ENCODE peak calls at places on chromosomes 16 and 17, in five cellular contexts. O, N, Q, C and M are unnamed samples.

GRCh38 chr17:27532269-27533067 is 76.2 kb downstream of the KSR1 start:
- DNase-seq in Q (no peak), N (peak), O (no peak), C (no peak), M (no peak)

GRCh38 chr16:1006781-1007180 is 25.2 kb downstream of the SOX8 start:
- DNase-seq in O (no peak), N (no peak), Q (no peak), C (no peak), M (no peak)

GRCh38 chr16:53580038-53580802 is 77.2 kb upstream of the AKTIP start:
- DNase-seq in Q (no peak), N (no peak), C (no peak), O (no peak), M (no peak)

GRCh38 chr16:22337045-22337444 is 37.4 kb downstream of the CDR2 start:
- DNase-seq in O (no peak), C (no peak), Q (no peak), N (no peak), M (no peak)

GRCh38 chr16:84117482-84117843 is 721 bp upstream of the MBTPS1 start:
- DNase-seq in C (no peak), Q (no peak), N (no peak), O (no peak), M (no peak)

GRCh38 chr17:27339198-27339835 is 45.4 kb downstream of the WSB1 start:
- DNase-seq in N (no peak), C (no peak), Q (no peak), O (peak), M (no peak)

GRCh38 chr17:57257911-57258885 is 1.9 kb downstream of the MSI2 start:
- DNase-seq in Q (no peak), O (no peak), N (peak), C (no peak), M (no peak)

GRCh38 chr17:74922172-74922571 is 883 bp downstream of the USH1G start:
- DNase-seq in N (no peak), O (no peak), C (no peak), Q (no peak), M (no peak)

GRCh38 chr16:2296662-2297505 is 29.0 kb upstream of the RNPS1 start:
- DNase-seq in O (no peak), C (peak), N (peak), Q (peak), M (no peak)

GRCh38 chr17:80122926-80123505 is 21.6 kb downstream of the GAA start:
- DNase-seq in Q (no peak), O (no peak), C (no peak), N (no peak), M (no peak)

GRCh38 chr16:27385398-27385797 is 16.6 kb upstream of the IL21R start:
- DNase-seq in O (no peak), Q (no peak), N (no peak), C (no peak), M (no peak)

GRCh38 chr16:55000595-55000994 is 69.9 kb downstream of the IRX5 start:
- DNase-seq in N (no peak), O (no peak), Q (no peak), C (no peak), M (no peak)

GRCh38 chr17:21096874-21097273 is 29.9 kb upstream of the DHRS7B start:
- DNase-seq in Q (no peak), C (no peak), N (no peak), O (no peak), M (no peak)

GRCh38 chr16:81645303-81645702 is 133.8 kb upstream of the PLCG2 start:
- DNase-seq in C (no peak), O (no peak), N (no peak), Q (no peak), M (no peak)

GRCh38 chr17:15269087-15269486 is 4.0 kb upstream of the PMP22 start:
- DNase-seq in N (no peak), O (no peak), C (no peak), Q (no peak), M (no peak)

GRCh38 chr17:76384987-76385891 is 830 bp downstream of the SPHK1 start:
- DNase-seq in C (no peak), Q (no peak), N (peak), O (no peak), M (peak)

GRCh38 chr17:57955183-57955952 is at the start of gene CUEDC1:
- DNase-seq in O (no peak), C (no peak), Q (no peak), N (no peak), M (peak)

GRCh38 chr16:84361546-84361945 is 6.8 kb upstream of the ATP2C2 start:
- DNase-seq in N (no peak), O (no peak), C (no peak), Q (no peak), M (no peak)

GRCh38 chr17:83067718-83068261 is 11.6 kb upstream of the METRNL start:
- DNase-seq in N (no peak), Q (no peak), C (no peak), O (no peak), M (peak)

GRCh38 chr16:29231231-29231630 is 175.3 kb downstream of the NPIPB11 start:
- DNase-seq in Q (no peak), C (no peak), N (no peak), O (no peak), M (no peak)

GRCh38 chr16:27436065-27436464 is 34.1 kb downstream of the IL21R start:
- DNase-seq in Q (no peak), N (no peak), C (no peak), O (no peak), M (no peak)

GRCh38 chr16:89341274-89341673 is 123.8 kb downstream of the ZNF778 start:
- DNase-seq in C (no peak), N (no peak), Q (no peak), O (no peak), M (no peak)

GRCh38 chr17:41131979-41132378 is 8.0 kb upstream of the KRTAP4-12 start:
- DNase-seq in N (peak), O (no peak), Q (no peak), C (peak), M (no peak)

GRCh38 chr16:70770968-70771552 is 29.9 kb downstream of the VAC14 start:
- DNase-seq in N (peak), O (no peak), Q (no peak), C (peak), M (peak)

GRCh38 chr17:65759532-65759931 is 198.1 kb upstream of the AXIN2 start:
- DNase-seq in Q (no peak), O (no peak), C (no peak), N (peak), M (no peak)

GRCh38 chr17:4739122-4740024 is at the start of the genes CXCL16 and ZMYND15:
- DNase-seq in C (no peak), N (no peak), O (no peak), Q (no peak), M (peak)

GRCh38 chr17:77691216-77692085 is 267.1 kb upstream of the TNRC6C start:
- DNase-seq in N (no peak), C (no peak), Q (no peak), O (no peak), M (no peak)

GRCh38 chr17:82406131-82406671 is 11.9 kb upstream of the HEXD start:
- DNase-seq in C (no peak), O (no peak), N (no peak), Q (no peak), M (no peak)

GRCh38 chr16:64990101-64990500 is 131.8 kb downstream of the CDH11 start:
- DNase-seq in C (no peak), Q (no peak), N (no peak), O (no peak), M (no peak)

GRCh38 chr16:5584100-5584499 is 486.5 kb upstream of the EEF2KMT start:
- DNase-seq in Q (no peak), C (no peak), N (no peak), O (no peak), M (no peak)

GRCh38 chr17:300881-301280 is 51.7 kb downstream of the RPH3AL start:
- DNase-seq in Q (no peak), O (no peak), C (no peak), N (no peak), M (no peak)
- TF ChIP-seq JUND in Q (no peak), O (no peak), C (no peak), N (no peak), M (no peak)

GRCh38 chr16:50265716-50266336 is 525 bp upstream of the ADCY7 start:
- DNase-seq in N (no peak), Q (no peak), O (no peak), C (no peak), M (no peak)

GRCh38 chr16:50266337-50267091 is at the start of gene ADCY7:
- DNase-seq in C (peak), Q (no peak), N (no peak), O (no peak), M (no peak)

GRCh38 chr16:50263060-50263909 is 3.1 kb upstream of the ADCY7 start:
- DNase-seq in Q (no peak), N (no peak), C (no peak), O (no peak), M (no peak)

GRCh38 chr16:50265260-50265659 is 1.1 kb upstream of the ADCY7 start:
- DNase-seq in Q (no peak), O (no peak), C (peak), N (peak), M (peak)

DNA sequence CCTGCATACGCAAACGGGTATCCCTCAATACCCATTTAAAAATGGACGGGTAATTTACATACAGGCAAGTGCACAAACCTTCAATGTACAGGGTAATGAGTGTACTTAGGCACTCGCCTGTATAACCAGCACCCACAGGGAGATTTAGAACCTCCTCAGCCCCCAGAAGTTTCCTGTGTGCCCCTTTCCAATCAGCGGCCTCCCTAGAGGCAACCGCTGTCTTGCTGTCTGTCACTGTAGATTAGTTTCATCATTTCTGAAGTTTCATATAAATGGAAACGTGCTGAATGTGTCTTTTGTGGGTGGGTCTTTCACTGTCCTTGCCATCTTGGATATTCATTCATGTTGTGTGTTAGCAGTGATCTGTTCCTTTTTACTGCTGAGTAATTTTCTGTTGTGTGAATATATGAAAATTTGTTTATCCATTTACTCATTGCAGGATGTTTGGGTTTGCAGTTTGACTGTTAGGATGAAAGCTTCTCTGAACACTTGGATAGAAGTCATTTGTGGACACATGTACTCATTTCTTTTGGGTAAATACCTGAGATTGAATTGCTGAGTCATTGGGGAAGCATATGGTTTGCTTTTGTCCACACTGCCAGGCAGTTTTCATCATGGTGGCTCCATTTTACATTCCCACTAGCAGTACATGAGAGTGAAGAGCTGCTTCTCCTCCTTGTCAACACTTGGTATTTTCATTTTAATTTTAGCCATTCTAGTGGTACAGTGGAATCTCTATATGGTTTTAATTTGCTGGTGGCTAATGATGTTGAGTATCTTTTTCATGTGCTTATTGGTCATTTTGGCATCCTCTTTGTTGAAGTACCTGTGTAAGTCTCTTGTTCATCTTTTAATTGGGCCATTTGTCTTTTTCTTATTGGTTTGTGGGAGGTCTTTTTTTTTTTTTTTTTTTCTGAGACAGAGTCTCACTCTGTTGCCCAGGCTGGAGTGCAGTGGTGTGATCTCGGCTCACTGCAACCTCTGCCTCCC is 2.1 kb upstream of the ADCY7 start:
- DNase-seq in C (no peak), Q (no peak), N (peak), O (peak), M (peak)
- TF ChIP-seq JUND in C (no peak), Q (no peak), N (no peak), O (no peak), M (no peak)

GRCh38 chr17:81323411-81323868 is 28.3 kb upstream of the SLC38A10 start:
- DNase-seq in Q (no peak), N (no peak), C (no peak), O (no peak), M (no peak)
- TF ChIP-seq JUND in Q (no peak), N (no peak), C (no peak), O (no peak), M (no peak)

DNA sequence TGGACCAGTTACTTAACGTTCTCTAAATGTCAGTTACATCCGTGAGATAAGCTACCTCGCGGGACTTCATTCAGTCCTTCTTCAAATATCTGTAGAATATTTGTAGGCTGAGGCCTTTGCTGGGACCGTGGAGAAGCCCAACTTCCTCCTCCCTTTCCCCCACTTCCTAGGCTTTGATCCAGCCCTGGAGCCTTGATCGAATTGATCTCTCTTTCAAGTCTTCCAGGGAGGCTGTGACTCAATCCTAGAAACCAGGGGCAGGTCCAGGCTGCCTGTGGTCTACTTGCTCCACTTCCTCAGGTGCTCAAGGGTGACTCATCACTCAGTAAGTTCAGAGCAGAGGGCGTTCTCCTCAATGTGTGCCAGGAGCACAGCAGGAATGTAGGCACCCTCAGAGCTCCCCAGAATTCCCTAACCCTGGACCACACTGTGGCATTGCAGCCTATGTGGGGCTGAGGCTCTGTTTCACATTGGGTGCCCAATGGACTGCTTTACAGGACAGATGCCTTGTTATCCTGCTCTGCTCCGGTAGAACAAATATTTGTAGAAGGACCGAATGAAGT is 11.2 kb upstream of the CEP20 start:
- DNase-seq in Q (no peak), C (peak), O (peak), N (peak), M (peak)
- TF ChIP-seq JUND in Q (peak), C (peak), O (no peak), N (peak), M (no peak)